ENCODE peak calls at places on chromosomes 5 and 9, in six cellular contexts. R is heart left ventricle; C is body of pancreas; N is pancreas; F is PC-3; Y is CD8-positive, alpha-beta T cell. S is an unnamed sample.
A peak's percentile ranks its signal among the peaks of the same experiment; 100 is the strongest.

GRCh38 chr9:4689687-4690104 is 10.3 kb downstream of the CDC37L1 start:
- DNase-seq in Y (no peak), R (no peak), N (no peak), F (no peak), C (no peak), S (no peak)

GRCh38 chr9:19127881-19128719 is 808 bp upstream of the PLIN2 start:
- DNase-seq in R (peak; percentile 72), N (peak; percentile 36), C (peak; percentile 30), Y (no peak), F (no peak), S (no peak)

GRCh38 chr9:136668983-136669790 is 6.5 kb downstream of the EGFL7 start:
- DNase-seq in N (no peak), R (no peak), C (peak; percentile 60), Y (no peak), F (peak; percentile 22), S (no peak)

GRCh38 chr5:36897616-36898015 is 21.0 kb downstream of the NIPBL start:
- DNase-seq in R (no peak), Y (no peak), N (no peak), F (no peak), C (no peak), S (no peak)

GRCh38 chr5:98397081-98397480 is 376.4 kb upstream of the RGMB start:
- DNase-seq in N (no peak), R (no peak), C (no peak), F (no peak), Y (no peak), S (no peak)

GRCh38 chr9:21075484-21075883 is 2.3 kb downstream of the IFNB1 start:
- DNase-seq in R (no peak), N (no peak), F (no peak), Y (no peak), C (no peak), S (no peak)

GRCh38 chr5:112247930-112248329 is 171.1 kb downstream of the EPB41L4A start:
- DNase-seq in N (no peak), F (no peak), R (no peak), Y (no peak), C (no peak), S (no peak)

GRCh38 chr5:1521671-1522600 is 1.8 kb downstream of the LPCAT1 start:
- DNase-seq in N (peak; percentile 15), Y (no peak), C (peak; percentile 10), R (peak; percentile 56), F (peak; percentile 80), S (peak; percentile 61)

GRCh38 chr5:152487130-152487529 is 82.1 kb upstream of the NMUR2 start:
- DNase-seq in F (no peak), C (no peak), Y (no peak), R (no peak), N (no peak), S (no peak)

GRCh38 chr5:35458824-35459207 is 158.8 kb upstream of the SPEF2 start:
- DNase-seq in C (peak; percentile 61), Y (no peak), N (peak; percentile 22), F (no peak), R (no peak), S (no peak)

GRCh38 chr5:42656661-42657035 is 100.0 kb upstream of the CCDC152 start:
- DNase-seq in F (peak; percentile 58), C (no peak), R (no peak), Y (no peak), N (no peak), S (no peak)

GRCh38 chr9:116471093-116471906 is 215.8 kb upstream of the TRIM32 start:
- DNase-seq in N (no peak), Y (no peak), R (no peak), F (no peak), C (peak; percentile 12), S (no peak)

GRCh38 chr5:54278979-54279717 is 31.2 kb downstream of the ARL15 start:
- DNase-seq in Y (no peak), N (no peak), F (no peak), R (no peak), C (no peak), S (no peak)
- H3K27ac ChIP-seq in Y (no peak overlapping the region), N (no peak overlapping the region), F (no peak overlapping the region), R (no peak overlapping the region), C (no peak overlapping the region), S (no peak overlapping the region)

DNA sequence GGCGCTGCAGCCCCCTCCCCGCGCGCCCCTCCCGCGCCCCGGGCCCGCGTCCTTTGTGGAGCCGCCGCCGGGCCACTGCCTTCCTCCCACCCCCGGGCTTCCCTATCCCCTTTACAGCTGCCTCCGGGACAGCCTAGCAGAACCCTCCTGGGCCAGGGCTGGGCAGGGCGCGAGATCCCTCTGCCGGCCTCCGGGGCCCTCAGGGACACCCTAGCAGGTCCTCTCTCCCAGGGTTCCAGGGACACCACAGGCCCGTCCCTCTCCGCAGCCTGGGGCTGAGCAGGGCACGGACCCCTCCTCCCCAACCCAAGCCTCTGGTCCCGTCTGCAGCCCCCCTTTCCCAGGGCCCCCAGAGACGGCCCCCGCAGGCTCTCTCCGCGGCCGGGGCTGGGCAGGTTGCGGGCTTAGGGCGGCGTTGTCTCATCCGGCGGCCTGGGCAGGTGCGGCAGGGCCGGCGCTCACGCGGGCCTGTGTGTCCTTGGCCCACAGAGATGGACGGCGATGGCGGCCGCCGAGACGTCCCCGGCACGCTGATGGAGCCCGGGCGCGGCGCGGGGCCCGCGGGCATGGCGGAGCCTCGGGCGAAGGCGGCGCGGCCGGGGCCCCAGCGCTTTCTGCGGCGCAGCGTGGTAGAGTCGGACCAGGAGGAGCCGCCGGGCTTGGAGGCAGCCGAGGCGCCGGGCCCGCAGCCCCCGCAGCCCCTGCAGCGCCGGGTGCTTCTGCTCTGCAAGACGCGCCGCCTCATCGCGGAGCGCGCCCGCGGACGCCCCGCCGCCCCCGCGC is 691 bp downstream of the WNK2 start:
- DNase-seq in C (peak; percentile 49), Y (no peak), R (peak; percentile 66), N (no peak), F (peak; percentile 10), S (no peak)
- H3K27ac ChIP-seq in C (peak overlapping the region; percentile 90), Y (no peak overlapping the region), R (peak overlapping the region; percentile 96), N (peak overlapping the region; percentile 85), F (no peak overlapping the region), S (no peak overlapping the region)

DNA sequence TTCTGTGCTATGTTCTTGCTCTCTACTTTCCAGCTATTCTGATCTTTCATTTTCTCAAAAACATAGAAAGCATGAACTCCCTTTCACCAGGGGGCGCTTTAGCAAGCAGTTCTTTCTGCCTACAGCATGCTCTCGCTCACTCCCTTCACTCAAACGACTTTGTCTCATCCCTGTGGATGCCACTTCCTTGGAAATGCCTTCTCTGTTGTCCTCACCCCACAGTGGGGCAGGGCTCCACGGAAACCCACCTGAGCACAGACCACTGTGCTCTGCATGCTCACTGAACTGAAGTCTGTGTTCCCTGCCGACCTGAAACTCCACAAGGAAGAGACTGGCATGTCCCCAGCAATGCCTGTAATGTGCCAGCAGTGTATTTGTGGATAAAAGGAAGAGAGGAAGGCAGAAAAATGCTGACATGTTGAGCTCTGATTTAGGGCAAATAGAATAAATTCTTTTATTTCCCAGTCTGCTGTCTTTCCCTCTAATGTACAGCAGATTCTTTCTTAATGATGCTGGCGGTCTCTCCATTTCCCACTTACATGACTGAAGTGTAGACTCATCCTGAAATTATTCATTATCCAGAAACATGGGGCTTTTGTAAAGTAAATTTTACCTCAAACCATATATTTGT is 4.9 kb upstream of the ROR2 start:
- DNase-seq in N (peak; percentile 35), Y (no peak), F (peak; percentile 53), R (no peak), C (peak; percentile 68), S (no peak)
- H3K27ac ChIP-seq in N (no peak overlapping the region), Y (no peak overlapping the region), F (no peak overlapping the region), R (no peak overlapping the region), C (no peak overlapping the region), S (no peak overlapping the region)

DNA sequence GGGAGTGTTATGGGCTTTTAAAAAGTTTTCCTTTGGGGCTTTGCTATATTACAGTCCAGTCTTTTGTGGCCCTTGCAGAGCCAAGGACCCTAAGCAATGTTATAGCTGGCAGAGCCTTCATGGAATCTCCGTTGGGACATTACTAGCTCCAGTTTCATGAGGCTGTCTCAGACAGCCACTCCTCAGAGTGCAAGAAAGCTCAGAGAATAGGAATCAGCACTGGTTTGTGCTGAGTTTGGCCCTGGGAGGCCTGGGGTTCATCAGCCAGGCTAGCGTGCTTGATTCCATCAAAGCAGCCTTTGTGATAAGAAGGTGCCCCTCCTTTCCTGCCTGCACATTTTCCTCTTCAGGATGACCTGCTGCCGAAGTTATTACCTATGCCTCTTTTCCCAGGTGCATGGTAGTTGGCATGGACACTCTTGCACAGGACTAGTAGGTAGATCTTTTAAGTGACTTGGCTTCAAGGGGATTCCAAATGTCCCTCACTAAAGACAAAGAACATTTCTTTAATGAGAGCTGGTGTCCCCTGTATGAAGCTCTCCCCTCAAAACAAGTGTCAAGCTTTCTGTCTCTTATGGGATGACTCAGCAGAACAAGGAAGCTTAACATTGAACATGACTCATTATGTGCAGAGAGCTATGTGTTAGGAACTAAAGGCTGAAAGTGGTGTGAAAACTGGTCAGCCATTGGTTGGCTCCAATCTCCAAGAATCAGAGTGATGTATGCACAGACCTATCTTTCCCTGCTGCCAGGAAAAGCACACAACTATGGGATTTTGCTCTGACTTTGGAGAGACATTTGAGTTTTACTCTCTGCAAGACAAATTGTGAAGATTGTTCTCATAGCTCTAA is 120.3 kb downstream of the PRDM6 start:
- DNase-seq in F (peak; percentile 62), Y (no peak), R (no peak), N (no peak), C (no peak), S (no peak)
- H3K27ac ChIP-seq in F (no peak overlapping the region), Y (no peak overlapping the region), R (no peak overlapping the region), N (no peak overlapping the region), C (no peak overlapping the region), S (peak overlapping the region; percentile 60)

S was measured in tibial artery.